ENCODE peak calls at places on chromosome 4, in seven cellular contexts. One of them, this sample, is unnamed.

GRCh38 chr4:177033130-177033529 is 240.4 kb upstream of the VEGFC start:
- DNase-seq in trophoblast cell: no peak
- DNase-seq in DND-41: no peak
- DNase-seq in GM23338: peak; percentile 54
- DNase-seq in mammary epithelial cell: no peak
- DNase-seq in K562: no peak
- DNase-seq in H9: no peak
- DNase-seq in this sample: no peak

GRCh38 chr4:188372051-188372450 is 232.8 kb downstream of the TRIML1 start:
- DNase-seq in K562: no peak
- DNase-seq in DND-41: no peak
- DNase-seq in mammary epithelial cell: peak; percentile 66
- DNase-seq in GM23338: no peak
- DNase-seq in trophoblast cell: no peak
- DNase-seq in H9: no peak
- DNase-seq in this sample: no peak

GRCh38 chr4:104447346-104447745 is 47.3 kb downstream of the CXXC4 start:
- DNase-seq in GM23338: no peak
- DNase-seq in K562: no peak
- DNase-seq in DND-41: no peak
- DNase-seq in mammary epithelial cell: no peak
- DNase-seq in H9: no peak
- DNase-seq in trophoblast cell: no peak
- DNase-seq in this sample: no peak

GRCh38 chr4:25915359-25915716 is 1.3 kb downstream of the SMIM20 start:
- DNase-seq in mammary epithelial cell: no peak
- DNase-seq in GM23338: no peak
- DNase-seq in K562: peak; percentile 69
- DNase-seq in DND-41: no peak
- DNase-seq in H9: no peak
- DNase-seq in trophoblast cell: no peak
- DNase-seq in this sample: no peak

GRCh38 chr4:76673361-76673760 is 224.6 kb downstream of the SOWAHB start:
- DNase-seq in H9: no peak
- DNase-seq in DND-41: no peak
- DNase-seq in GM23338: no peak
- DNase-seq in K562: no peak
- DNase-seq in trophoblast cell: no peak
- DNase-seq in mammary epithelial cell: no peak
- DNase-seq in this sample: no peak

GRCh38 chr4:55010550-55010949 is 114.8 kb downstream of the KDR start:
- DNase-seq in K562: no peak
- DNase-seq in GM23338: no peak
- DNase-seq in trophoblast cell: no peak
- DNase-seq in mammary epithelial cell: no peak
- DNase-seq in DND-41: no peak
- DNase-seq in H9: no peak
- DNase-seq in this sample: no peak

GRCh38 chr4:146243141-146243882 is 29.0 kb downstream of the REELD1 start:
- DNase-seq in GM23338: peak; percentile 76
- DNase-seq in DND-41: peak; percentile 41
- DNase-seq in mammary epithelial cell: no peak
- DNase-seq in trophoblast cell: peak; percentile 43
- DNase-seq in K562: peak; percentile 68
- DNase-seq in H9: peak; percentile 83
- DNase-seq in this sample: peak; percentile 37

GRCh38 chr4:173524218-173525117 is 5.6 kb downstream of the HAND2 start:
- DNase-seq in mammary epithelial cell: no peak
- DNase-seq in GM23338: peak; percentile 5
- DNase-seq in H9: peak; percentile 31
- DNase-seq in DND-41: no peak
- DNase-seq in trophoblast cell: no peak
- DNase-seq in K562: no peak
- DNase-seq in this sample: no peak

GRCh38 chr4:25030283-25031076 is at the start of gene LGI2:
- DNase-seq in trophoblast cell: peak; percentile 57
- DNase-seq in K562: peak; percentile 27
- DNase-seq in DND-41: no peak
- DNase-seq in GM23338: peak; percentile 63
- DNase-seq in mammary epithelial cell: no peak
- DNase-seq in H9: peak; percentile 38
- DNase-seq in this sample: no peak

GRCh38 chr4:53916431-53916889 is 147.9 kb downstream of the CHIC2 start:
- DNase-seq in GM23338: no peak
- DNase-seq in mammary epithelial cell: peak; percentile 92
- DNase-seq in H9: no peak
- DNase-seq in DND-41: no peak
- DNase-seq in K562: no peak
- DNase-seq in trophoblast cell: peak; percentile 40
- DNase-seq in this sample: peak; percentile 23

GRCh38 chr4:184238072-184238743 is 20.5 kb upstream of the ENPP6 start:
- DNase-seq in trophoblast cell: no peak
- DNase-seq in H9: no peak
- DNase-seq in mammary epithelial cell: no peak
- DNase-seq in DND-41: no peak
- DNase-seq in K562: no peak
- DNase-seq in GM23338: no peak
- DNase-seq in this sample: no peak
- H2AFZ ChIP-seq in trophoblast cell: no peak overlapping the region
- H2AFZ ChIP-seq in H9: no peak overlapping the region
- H2AFZ ChIP-seq in mammary epithelial cell: no peak overlapping the region
- H2AFZ ChIP-seq in DND-41: no peak overlapping the region
- H2AFZ ChIP-seq in K562: peak overlapping the region; percentile 23
- H2AFZ ChIP-seq in GM23338: peak overlapping the region; percentile 16
- H2AFZ ChIP-seq in this sample: no peak overlapping the region

GRCh38 chr4:5192271-5192670 is 141.0 kb downstream of the STK32B start:
- DNase-seq in trophoblast cell: no peak
- DNase-seq in H9: no peak
- DNase-seq in GM23338: no peak
- DNase-seq in K562: no peak
- DNase-seq in mammary epithelial cell: peak; percentile 5
- DNase-seq in DND-41: no peak
- DNase-seq in this sample: no peak
- H2AFZ ChIP-seq in trophoblast cell: no peak overlapping the region
- H2AFZ ChIP-seq in H9: no peak overlapping the region
- H2AFZ ChIP-seq in GM23338: no peak overlapping the region
- H2AFZ ChIP-seq in K562: no peak overlapping the region
- H2AFZ ChIP-seq in mammary epithelial cell: no peak overlapping the region
- H2AFZ ChIP-seq in DND-41: no peak overlapping the region
- H2AFZ ChIP-seq in this sample: no peak overlapping the region

GRCh38 chr4:70976251-70976650 is 17.2 kb upstream of the DCK start:
- DNase-seq in mammary epithelial cell: no peak
- DNase-seq in GM23338: no peak
- DNase-seq in K562: no peak
- DNase-seq in DND-41: no peak
- DNase-seq in H9: no peak
- DNase-seq in trophoblast cell: no peak
- DNase-seq in this sample: no peak

GRCh38 chr4:70984587-70984986 is 8.9 kb upstream of the DCK start:
- DNase-seq in K562: no peak
- DNase-seq in trophoblast cell: no peak
- DNase-seq in mammary epithelial cell: no peak
- DNase-seq in DND-41: no peak
- DNase-seq in GM23338: no peak
- DNase-seq in H9: no peak
- DNase-seq in this sample: no peak

GRCh38 chr4:70979445-70980008 is 13.9 kb upstream of the DCK start:
- DNase-seq in mammary epithelial cell: no peak
- DNase-seq in H9: no peak
- DNase-seq in K562: no peak
- DNase-seq in trophoblast cell: no peak
- DNase-seq in GM23338: no peak
- DNase-seq in DND-41: no peak
- DNase-seq in this sample: peak; percentile 53

GRCh38 chr4:70980196-70980595 is 13.3 kb upstream of the DCK start:
- DNase-seq in GM23338: no peak
- DNase-seq in mammary epithelial cell: no peak
- DNase-seq in DND-41: no peak
- DNase-seq in trophoblast cell: no peak
- DNase-seq in H9: no peak
- DNase-seq in K562: no peak
- DNase-seq in this sample: no peak
- H2AFZ ChIP-seq in GM23338: no peak overlapping the region
- H2AFZ ChIP-seq in mammary epithelial cell: no peak overlapping the region
- H2AFZ ChIP-seq in DND-41: no peak overlapping the region
- H2AFZ ChIP-seq in trophoblast cell: no peak overlapping the region
- H2AFZ ChIP-seq in H9: no peak overlapping the region
- H2AFZ ChIP-seq in K562: no peak overlapping the region
- H2AFZ ChIP-seq in this sample: no peak overlapping the region

GRCh38 chr4:628346-628745 is 3.0 kb downstream of the PDE6B start:
- DNase-seq in DND-41: no peak
- DNase-seq in trophoblast cell: no peak
- DNase-seq in mammary epithelial cell: no peak
- DNase-seq in K562: no peak
- DNase-seq in GM23338: no peak
- DNase-seq in H9: peak; percentile 19
- DNase-seq in this sample: no peak
- H2AFZ ChIP-seq in DND-41: no peak overlapping the region
- H2AFZ ChIP-seq in trophoblast cell: no peak overlapping the region
- H2AFZ ChIP-seq in mammary epithelial cell: no peak overlapping the region
- H2AFZ ChIP-seq in K562: no peak overlapping the region
- H2AFZ ChIP-seq in GM23338: no peak overlapping the region
- H2AFZ ChIP-seq in H9: no peak overlapping the region
- H2AFZ ChIP-seq in this sample: no peak overlapping the region

DNA sequence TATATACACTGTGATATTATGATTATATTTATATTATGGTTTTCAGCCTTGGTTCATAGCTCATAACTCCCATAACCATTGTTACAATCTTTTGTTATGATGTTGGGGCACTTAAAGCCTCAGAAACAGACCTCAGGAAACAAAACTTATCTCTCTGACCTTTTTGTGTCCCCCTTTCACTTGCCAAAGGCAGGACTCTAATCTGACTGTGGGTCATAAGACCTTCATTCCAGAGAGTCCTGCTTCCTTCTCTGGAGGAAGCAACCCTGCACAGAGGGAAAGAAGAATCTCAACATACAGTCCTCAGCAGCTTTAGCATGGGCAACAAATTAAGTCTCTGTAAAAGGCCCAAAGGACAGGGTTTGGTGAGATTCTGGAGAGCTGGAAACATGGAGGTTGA is 933.4 kb downstream of the ADGRL3 start:
- DNase-seq in mammary epithelial cell: no peak
- DNase-seq in GM23338: no peak
- DNase-seq in trophoblast cell: no peak
- DNase-seq in DND-41: no peak
- DNase-seq in H9: no peak
- DNase-seq in K562: no peak
- DNase-seq in this sample: no peak
- H2AFZ ChIP-seq in mammary epithelial cell: no peak overlapping the region
- H2AFZ ChIP-seq in GM23338: no peak overlapping the region
- H2AFZ ChIP-seq in trophoblast cell: no peak overlapping the region
- H2AFZ ChIP-seq in DND-41: no peak overlapping the region
- H2AFZ ChIP-seq in H9: no peak overlapping the region
- H2AFZ ChIP-seq in K562: no peak overlapping the region
- H2AFZ ChIP-seq in this sample: no peak overlapping the region

GRCh38 chr4:80438016-80438415 is 102.5 kb downstream of the CFAP299 start:
- DNase-seq in K562: no peak
- DNase-seq in GM23338: no peak
- DNase-seq in H9: no peak
- DNase-seq in DND-41: no peak
- DNase-seq in mammary epithelial cell: no peak
- DNase-seq in trophoblast cell: no peak
- DNase-seq in this sample: no peak
- H2AFZ ChIP-seq in K562: no peak overlapping the region
- H2AFZ ChIP-seq in GM23338: no peak overlapping the region
- H2AFZ ChIP-seq in H9: no peak overlapping the region
- H2AFZ ChIP-seq in DND-41: no peak overlapping the region
- H2AFZ ChIP-seq in mammary epithelial cell: no peak overlapping the region
- H2AFZ ChIP-seq in trophoblast cell: no peak overlapping the region
- H2AFZ ChIP-seq in this sample: no peak overlapping the region

GRCh38 chr4:3074078-3074845 is at the start of the genes HTT and HTT-AS:
- DNase-seq in H9: peak; percentile 94
- DNase-seq in mammary epithelial cell: peak; percentile 92
- DNase-seq in K562: peak; percentile 98
- DNase-seq in trophoblast cell: peak; percentile 97
- DNase-seq in GM23338: peak; percentile 93
- DNase-seq in DND-41: peak; percentile 99
- DNase-seq in this sample: peak; percentile 97

GRCh38 chr4:3077796-3078195 is 3.3 kb downstream of the HTT start:
- DNase-seq in mammary epithelial cell: no peak
- DNase-seq in trophoblast cell: no peak
- DNase-seq in K562: no peak
- DNase-seq in H9: no peak
- DNase-seq in DND-41: no peak
- DNase-seq in GM23338: no peak
- DNase-seq in this sample: no peak

GRCh38 chr4:3075652-3075981 is 1.1 kb downstream of the HTT start:
- DNase-seq in K562: peak; percentile 63
- DNase-seq in GM23338: no peak
- DNase-seq in mammary epithelial cell: no peak
- DNase-seq in DND-41: no peak
- DNase-seq in trophoblast cell: no peak
- DNase-seq in H9: no peak
- DNase-seq in this sample: no peak

GRCh38 chr4:3073158-3074077 is 920 bp downstream of the HTT-AS start:
- DNase-seq in trophoblast cell: no peak
- DNase-seq in DND-41: no peak
- DNase-seq in H9: peak; percentile 45
- DNase-seq in mammary epithelial cell: no peak
- DNase-seq in GM23338: peak; percentile 45
- DNase-seq in K562: no peak
- DNase-seq in this sample: no peak

GRCh38 chr4:3074846-3075651 is 568 bp downstream of the HTT start:
- DNase-seq in H9: peak; percentile 83
- DNase-seq in GM23338: peak; percentile 91
- DNase-seq in trophoblast cell: peak; percentile 45
- DNase-seq in K562: peak; percentile 70
- DNase-seq in DND-41: peak; percentile 79
- DNase-seq in mammary epithelial cell: peak; percentile 65
- DNase-seq in this sample: peak; percentile 85
- H2AFZ ChIP-seq in H9: no peak overlapping the region
- H2AFZ ChIP-seq in GM23338: no peak overlapping the region
- H2AFZ ChIP-seq in trophoblast cell: peak overlapping the region; percentile 81
- H2AFZ ChIP-seq in K562: peak overlapping the region; percentile 100
- H2AFZ ChIP-seq in DND-41: peak overlapping the region; percentile 87
- H2AFZ ChIP-seq in mammary epithelial cell: peak overlapping the region; percentile 99
- H2AFZ ChIP-seq in this sample: peak overlapping the region; percentile 80

This sample was measured in endothelial cell of umbilical vein.